ENCODE peak calls at places on chromosomes 1 and 21, in nine cellular contexts. One of them, this sample, is unnamed.

GRCh38 chr1:27603320-27603961 is 503 bp downstream of the AHDC1 start:
- DNase-seq in uterus: peak; percentile 62
- DNase-seq in thyroid gland: no peak
- DNase-seq in naive thymus-derived CD4-positive, alpha-beta T cell: no peak
- DNase-seq in CD4-positive, alpha-beta memory T cell: no peak
- DNase-seq in mammary epithelial cell: no peak
- DNase-seq in K562: no peak
- DNase-seq in Caco-2: no peak
- DNase-seq in ovary: peak; percentile 79
- DNase-seq in this sample: peak; percentile 79

GRCh38 chr1:237386362-237387143 is 344.6 kb downstream of the RYR2 start:
- DNase-seq in uterus: no peak
- DNase-seq in thyroid gland: no peak
- DNase-seq in naive thymus-derived CD4-positive, alpha-beta T cell: no peak
- DNase-seq in CD4-positive, alpha-beta memory T cell: no peak
- DNase-seq in mammary epithelial cell: no peak
- DNase-seq in K562: peak; percentile 30
- DNase-seq in Caco-2: no peak
- DNase-seq in ovary: no peak
- DNase-seq in this sample: no peak

GRCh38 chr21:26366781-26367180 is 196.2 kb upstream of the APP start:
- DNase-seq in uterus: no peak
- DNase-seq in thyroid gland: no peak
- DNase-seq in naive thymus-derived CD4-positive, alpha-beta T cell: no peak
- DNase-seq in CD4-positive, alpha-beta memory T cell: no peak
- DNase-seq in mammary epithelial cell: peak; percentile 51
- DNase-seq in K562: no peak
- DNase-seq in Caco-2: no peak
- DNase-seq in ovary: no peak
- DNase-seq in this sample: no peak

GRCh38 chr1:9589144-9589718 is 520 bp downstream of the TMEM201 start:
- DNase-seq in uterus: peak; percentile 33
- DNase-seq in thyroid gland: peak; percentile 48
- DNase-seq in naive thymus-derived CD4-positive, alpha-beta T cell: peak; percentile 47
- DNase-seq in CD4-positive, alpha-beta memory T cell: peak; percentile 36
- DNase-seq in mammary epithelial cell: peak; percentile 24
- DNase-seq in K562: peak; percentile 44
- DNase-seq in Caco-2: peak; percentile 15
- DNase-seq in ovary: peak; percentile 62
- DNase-seq in this sample: no peak

GRCh38 chr1:156124557-156125483 is 10.3 kb downstream of the LMNA start:
- DNase-seq in uterus: peak; percentile 61
- DNase-seq in thyroid gland: no peak
- DNase-seq in naive thymus-derived CD4-positive, alpha-beta T cell: peak; percentile 40
- DNase-seq in CD4-positive, alpha-beta memory T cell: peak; percentile 54
- DNase-seq in mammary epithelial cell: peak; percentile 64
- DNase-seq in K562: peak; percentile 68
- DNase-seq in Caco-2: no peak
- DNase-seq in ovary: no peak
- DNase-seq in this sample: peak; percentile 55

GRCh38 chr1:28631713-28632112 is 11.2 kb downstream of the TAF12 start:
- DNase-seq in uterus: no peak
- DNase-seq in thyroid gland: no peak
- DNase-seq in naive thymus-derived CD4-positive, alpha-beta T cell: no peak
- DNase-seq in CD4-positive, alpha-beta memory T cell: no peak
- DNase-seq in mammary epithelial cell: no peak
- DNase-seq in K562: no peak
- DNase-seq in Caco-2: no peak
- DNase-seq in ovary: no peak
- DNase-seq in this sample: no peak

GRCh38 chr1:145962157-145963102 is 1.9 kb downstream of the ANKRD34A start:
- DNase-seq in uterus: peak; percentile 68
- DNase-seq in thyroid gland: peak; percentile 53
- DNase-seq in naive thymus-derived CD4-positive, alpha-beta T cell: no peak
- DNase-seq in CD4-positive, alpha-beta memory T cell: no peak
- DNase-seq in mammary epithelial cell: no peak
- DNase-seq in K562: no peak
- DNase-seq in Caco-2: no peak
- DNase-seq in ovary: peak; percentile 79
- DNase-seq in this sample: peak; percentile 69

GRCh38 chr1:100463809-100464424 is 74.0 kb upstream of the GPR88 start:
- DNase-seq in uterus: peak; percentile 31
- DNase-seq in thyroid gland: peak; percentile 39
- DNase-seq in naive thymus-derived CD4-positive, alpha-beta T cell: peak; percentile 49
- DNase-seq in CD4-positive, alpha-beta memory T cell: no peak
- DNase-seq in mammary epithelial cell: peak; percentile 42
- DNase-seq in K562: peak; percentile 67
- DNase-seq in Caco-2: peak; percentile 47
- DNase-seq in ovary: peak; percentile 73
- DNase-seq in this sample: peak; percentile 63

GRCh38 chr1:31038360-31038759 is 27.2 kb downstream of the PUM1 start:
- DNase-seq in uterus: no peak
- DNase-seq in thyroid gland: no peak
- DNase-seq in naive thymus-derived CD4-positive, alpha-beta T cell: no peak
- DNase-seq in CD4-positive, alpha-beta memory T cell: no peak
- DNase-seq in mammary epithelial cell: peak; percentile 54
- DNase-seq in K562: no peak
- DNase-seq in Caco-2: no peak
- DNase-seq in ovary: no peak
- DNase-seq in this sample: no peak

GRCh38 chr1:108097057-108097456 is 103.1 kb downstream of the SLC25A24 start:
- DNase-seq in uterus: no peak
- DNase-seq in thyroid gland: no peak
- DNase-seq in naive thymus-derived CD4-positive, alpha-beta T cell: no peak
- DNase-seq in CD4-positive, alpha-beta memory T cell: no peak
- DNase-seq in mammary epithelial cell: no peak
- DNase-seq in K562: no peak
- DNase-seq in Caco-2: no peak
- DNase-seq in ovary: no peak
- DNase-seq in this sample: no peak

GRCh38 chr1:43954036-43954435 is 7.3 kb downstream of the IPO13 start:
- DNase-seq in uterus: no peak
- DNase-seq in thyroid gland: no peak
- DNase-seq in naive thymus-derived CD4-positive, alpha-beta T cell: no peak
- DNase-seq in CD4-positive, alpha-beta memory T cell: no peak
- DNase-seq in mammary epithelial cell: no peak
- DNase-seq in K562: no peak
- DNase-seq in Caco-2: no peak
- DNase-seq in ovary: no peak
- DNase-seq in this sample: no peak

GRCh38 chr1:71045463-71046028 is 2.1 kb downstream of the PTGER3 start:
- DNase-seq in uterus: peak; percentile 22
- DNase-seq in thyroid gland: no peak
- DNase-seq in naive thymus-derived CD4-positive, alpha-beta T cell: no peak
- DNase-seq in CD4-positive, alpha-beta memory T cell: no peak
- DNase-seq in mammary epithelial cell: no peak
- DNase-seq in K562: peak; percentile 70
- DNase-seq in Caco-2: no peak
- DNase-seq in ovary: no peak
- DNase-seq in this sample: no peak

GRCh38 chr1:90356101-90356500 is 361.0 kb downstream of the BARHL2 start:
- DNase-seq in uterus: no peak
- DNase-seq in thyroid gland: no peak
- DNase-seq in naive thymus-derived CD4-positive, alpha-beta T cell: no peak
- DNase-seq in CD4-positive, alpha-beta memory T cell: no peak
- DNase-seq in mammary epithelial cell: no peak
- DNase-seq in K562: no peak
- DNase-seq in Caco-2: no peak
- DNase-seq in ovary: no peak
- DNase-seq in this sample: no peak

GRCh38 chr1:107683198-107683657 is 281.8 kb downstream of the VAV3 start:
- DNase-seq in uterus: no peak
- DNase-seq in thyroid gland: no peak
- DNase-seq in naive thymus-derived CD4-positive, alpha-beta T cell: no peak
- DNase-seq in CD4-positive, alpha-beta memory T cell: no peak
- DNase-seq in mammary epithelial cell: peak; percentile 60
- DNase-seq in K562: no peak
- DNase-seq in Caco-2: no peak
- DNase-seq in ovary: no peak
- DNase-seq in this sample: no peak

GRCh38 chr1:230878584-230878975 is 10.3 kb upstream of the C1orf198 start:
- DNase-seq in uterus: peak; percentile 83
- DNase-seq in thyroid gland: no peak
- DNase-seq in naive thymus-derived CD4-positive, alpha-beta T cell: no peak
- DNase-seq in CD4-positive, alpha-beta memory T cell: no peak
- DNase-seq in mammary epithelial cell: no peak
- DNase-seq in K562: no peak
- DNase-seq in Caco-2: no peak
- DNase-seq in ovary: no peak
- DNase-seq in this sample: peak; percentile 68

GRCh38 chr1:182392045-182393028 is 747 bp upstream of the GLUL start:
- DNase-seq in uterus: no peak
- DNase-seq in thyroid gland: no peak
- DNase-seq in naive thymus-derived CD4-positive, alpha-beta T cell: peak; percentile 26
- DNase-seq in CD4-positive, alpha-beta memory T cell: no peak
- DNase-seq in mammary epithelial cell: peak; percentile 17
- DNase-seq in K562: peak; percentile 60
- DNase-seq in Caco-2: no peak
- DNase-seq in ovary: no peak
- DNase-seq in this sample: peak; percentile 69

GRCh38 chr1:202004711-202005110 is 5.7 kb upstream of the ELF3 start:
- DNase-seq in uterus: no peak
- DNase-seq in thyroid gland: no peak
- DNase-seq in naive thymus-derived CD4-positive, alpha-beta T cell: no peak
- DNase-seq in CD4-positive, alpha-beta memory T cell: no peak
- DNase-seq in mammary epithelial cell: no peak
- DNase-seq in K562: no peak
- DNase-seq in Caco-2: no peak
- DNase-seq in ovary: no peak
- DNase-seq in this sample: no peak
- H3K4me1 ChIP-seq in uterus: no peaks in the 10 kb centered on the region
- H3K4me1 ChIP-seq in thyroid gland: peaks cover 37% of the 10 kb centered on the region
- H3K4me1 ChIP-seq in naive thymus-derived CD4-positive, alpha-beta T cell: no peaks in the 10 kb centered on the region
- H3K4me1 ChIP-seq in CD4-positive, alpha-beta memory T cell: no peaks in the 10 kb centered on the region
- H3K4me1 ChIP-seq in mammary epithelial cell: peaks cover 27% of the 10 kb centered on the region
- H3K4me1 ChIP-seq in K562: peaks cover 15% of the 10 kb centered on the region
- H3K4me1 ChIP-seq in Caco-2: peaks cover 48% of the 10 kb centered on the region
- H3K4me1 ChIP-seq in ovary: no peaks in the 10 kb centered on the region
- H3K4me1 ChIP-seq in this sample: no peaks in the 10 kb centered on the region

DNA sequence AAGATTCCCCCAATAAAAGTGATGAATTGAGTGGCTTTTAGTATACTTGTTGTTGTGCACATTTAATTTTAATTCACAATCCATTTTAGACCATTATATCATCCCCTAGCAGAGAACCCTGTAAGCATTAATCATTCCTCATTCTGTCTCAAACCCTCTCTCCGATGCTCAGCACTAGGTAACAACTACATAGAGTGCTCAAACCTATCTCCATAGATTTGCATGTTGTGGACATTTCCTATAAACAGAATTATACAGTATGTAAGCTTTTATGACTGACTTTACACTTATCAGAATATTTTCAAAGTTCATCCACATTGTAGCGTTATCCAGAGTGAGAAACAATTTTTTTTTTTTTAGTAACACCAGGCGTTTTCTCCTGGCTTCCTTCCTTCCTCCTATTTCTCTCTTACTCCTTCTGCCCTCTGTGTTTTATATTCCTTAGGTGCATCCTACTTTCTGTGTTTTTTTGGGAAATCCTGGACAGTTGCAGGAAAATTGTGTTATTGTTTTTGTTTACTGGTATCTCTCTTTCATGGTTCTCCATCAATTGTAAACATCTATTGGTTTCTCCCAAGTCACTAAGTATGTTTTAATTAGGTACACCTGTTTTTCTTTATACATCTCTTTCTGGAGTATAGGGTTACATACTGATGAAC is 1528.0 kb upstream of the TPTE start:
- DNase-seq in uterus: no peak
- DNase-seq in thyroid gland: no peak
- DNase-seq in naive thymus-derived CD4-positive, alpha-beta T cell: no peak
- DNase-seq in CD4-positive, alpha-beta memory T cell: no peak
- DNase-seq in mammary epithelial cell: no peak
- DNase-seq in K562: peak; percentile 77
- DNase-seq in Caco-2: no peak
- DNase-seq in ovary: no peak
- DNase-seq in this sample: no peak
- H3K9me3 ChIP-seq in uterus: no peaks in the 10 kb centered on the region
- H3K9me3 ChIP-seq in thyroid gland: no peaks in the 10 kb centered on the region
- H3K9me3 ChIP-seq in naive thymus-derived CD4-positive, alpha-beta T cell: no peaks in the 10 kb centered on the region
- H3K9me3 ChIP-seq in CD4-positive, alpha-beta memory T cell: no peaks in the 10 kb centered on the region
- H3K9me3 ChIP-seq in mammary epithelial cell: peaks cover 54% of the 10 kb centered on the region
- H3K9me3 ChIP-seq in K562: no peaks in the 10 kb centered on the region
- H3K9me3 ChIP-seq in Caco-2: peaks cover 21% of the 10 kb centered on the region
- H3K9me3 ChIP-seq in ovary: peaks cover 4% of the 10 kb centered on the region
- H3K9me3 ChIP-seq in this sample: no peaks in the 10 kb centered on the region

DNA sequence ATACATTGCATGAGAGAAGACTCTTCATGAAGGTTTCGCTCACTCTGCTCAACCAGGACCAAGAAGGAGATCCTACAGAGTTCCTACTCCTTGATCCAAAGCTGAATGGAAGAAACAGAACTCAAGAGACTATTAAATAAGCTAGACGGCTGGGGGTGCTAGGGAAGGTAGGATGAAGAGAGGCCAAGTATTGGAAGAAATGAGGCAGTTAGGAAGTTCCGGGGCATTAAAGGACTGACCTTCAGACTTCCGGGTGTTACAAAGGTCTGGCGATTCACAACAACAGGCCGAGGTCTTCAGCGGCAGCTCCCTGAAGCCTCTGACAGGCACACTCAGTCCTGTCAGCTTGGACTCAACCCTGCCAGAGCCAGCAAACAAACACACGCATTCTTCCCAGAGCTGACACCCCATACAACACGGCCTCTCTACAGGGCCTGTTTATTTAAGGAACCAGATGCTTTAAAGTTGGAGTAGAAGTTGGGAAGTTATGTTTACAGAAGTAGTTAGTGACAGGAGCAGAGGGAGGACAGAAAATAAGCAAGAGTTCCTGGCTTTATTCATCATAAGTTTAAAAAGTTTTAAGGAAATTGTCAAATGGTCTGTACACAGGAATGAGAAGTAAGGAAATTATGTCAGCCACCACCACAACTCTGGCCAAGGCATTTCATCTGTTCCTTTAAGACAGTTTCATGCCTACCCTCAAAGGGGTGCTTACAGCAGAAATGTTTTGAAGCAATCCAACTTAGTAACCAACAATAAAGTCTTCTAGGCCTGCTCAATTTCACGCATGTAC is 4.7 kb downstream of the SORT1 start:
- DNase-seq in uterus: peak; percentile 40
- DNase-seq in thyroid gland: peak; percentile 89
- DNase-seq in naive thymus-derived CD4-positive, alpha-beta T cell: no peak
- DNase-seq in CD4-positive, alpha-beta memory T cell: no peak
- DNase-seq in mammary epithelial cell: no peak
- DNase-seq in K562: peak; percentile 91
- DNase-seq in Caco-2: peak; percentile 52
- DNase-seq in ovary: no peak
- DNase-seq in this sample: peak; percentile 86
- H3K4me3 ChIP-seq in uterus: peak overlapping the region; percentile 7
- H3K4me3 ChIP-seq in thyroid gland: no peak overlapping the region
- H3K4me3 ChIP-seq in naive thymus-derived CD4-positive, alpha-beta T cell: no peak overlapping the region
- H3K4me3 ChIP-seq in CD4-positive, alpha-beta memory T cell: no peak overlapping the region
- H3K4me3 ChIP-seq in mammary epithelial cell: no peak overlapping the region
- H3K4me3 ChIP-seq in K562: peak overlapping the region; percentile 35
- H3K4me3 ChIP-seq in Caco-2: no peak overlapping the region
- H3K4me3 ChIP-seq in ovary: no peak overlapping the region
- H3K4me3 ChIP-seq in this sample: peak overlapping the region; percentile 72

DNA sequence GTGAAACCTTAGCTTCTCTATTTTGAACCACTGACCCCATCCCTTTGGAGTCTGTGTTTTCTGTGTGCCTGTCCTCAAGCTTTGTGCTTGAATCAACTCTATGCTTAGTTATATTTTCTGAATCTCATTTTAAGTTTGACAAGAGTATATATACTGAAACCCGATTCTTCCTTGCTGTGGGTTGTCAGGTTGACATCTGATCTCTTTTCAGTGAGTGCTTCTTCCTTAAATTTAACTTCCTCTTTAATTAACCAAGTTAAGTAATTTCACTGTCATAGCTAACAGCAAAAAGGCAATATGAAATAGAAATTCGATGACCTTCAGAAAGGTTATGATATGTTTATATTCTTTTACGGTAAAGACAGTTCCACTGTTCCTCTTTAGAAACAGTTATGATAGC is 69.4 kb downstream of the C1orf21 start:
- DNase-seq in uterus: no peak
- DNase-seq in thyroid gland: no peak
- DNase-seq in naive thymus-derived CD4-positive, alpha-beta T cell: no peak
- DNase-seq in CD4-positive, alpha-beta memory T cell: no peak
- DNase-seq in mammary epithelial cell: no peak
- DNase-seq in K562: no peak
- DNase-seq in Caco-2: no peak
- DNase-seq in ovary: no peak
- DNase-seq in this sample: no peak
- H3K4me1 ChIP-seq in uterus: peaks cover 6% of the 10 kb centered on the region
- H3K4me1 ChIP-seq in thyroid gland: peaks cover under 1% of the 10 kb centered on the region
- H3K4me1 ChIP-seq in naive thymus-derived CD4-positive, alpha-beta T cell: no peaks in the 10 kb centered on the region
- H3K4me1 ChIP-seq in CD4-positive, alpha-beta memory T cell: no peaks in the 10 kb centered on the region
- H3K4me1 ChIP-seq in mammary epithelial cell: no peaks in the 10 kb centered on the region
- H3K4me1 ChIP-seq in K562: no peaks in the 10 kb centered on the region
- H3K4me1 ChIP-seq in Caco-2: no peaks in the 10 kb centered on the region
- H3K4me1 ChIP-seq in ovary: peaks cover 4% of the 10 kb centered on the region
- H3K4me1 ChIP-seq in this sample: peaks cover 89% of the 10 kb centered on the region